ENCODE peak calls at places on chromosomes 2 and 18, in six cellular contexts. H, Z, A, W, Y and F are unnamed samples.
A peak's percentile ranks its signal among the peaks of the same experiment; 100 is the strongest.

GRCh38 chr2:172299741-172300140 is 127.6 kb upstream of the ITGA6 start:
- DNase-seq in H (peak; percentile 91), Z (no peak), A (no peak), W (no peak), Y (no peak), F (no peak)

GRCh38 chr2:200585340-200585729 is 479 bp upstream of the AOX1 start:
- DNase-seq in H (no peak), Z (no peak), A (no peak), W (no peak), Y (no peak), F (no peak)

GRCh38 chr2:48016620-48017019 is 110.3 kb upstream of the FBXO11 start:
- DNase-seq in H (no peak), Z (no peak), A (peak; percentile 48), W (peak; percentile 33), Y (peak; percentile 38), F (no peak)

GRCh38 chr18:68772268-68772667 is 25.6 kb upstream of the CCDC102B start:
- DNase-seq in H (no peak), Z (no peak), A (no peak), W (no peak), Y (no peak), F (no peak)

GRCh38 chr2:71849603-71850305 is 297.9 kb downstream of the CYP26B1 start:
- DNase-seq in H (no peak), Z (no peak), A (peak; percentile 43), W (no peak), Y (peak; percentile 27), F (no peak)

GRCh38 chr2:212032032-212032431 is 506.6 kb downstream of the ERBB4 start:
- DNase-seq in H (peak; percentile 78), Z (no peak), A (no peak), W (no peak), Y (no peak), F (peak; percentile 91)

GRCh38 chr2:207138573-207139297 is 27.0 kb downstream of the KLF7 start:
- DNase-seq in H (no peak), Z (no peak), A (no peak), W (no peak), Y (no peak), F (no peak)

GRCh38 chr2:199757466-199757865 is 93.5 kb downstream of the FTCDNL1 start:
- DNase-seq in H (no peak), Z (no peak), A (no peak), W (no peak), Y (no peak), F (no peak)

GRCh38 chr2:196783431-196784094 is 15.9 kb downstream of the GTF3C3 start:
- DNase-seq in H (peak; percentile 69), Z (no peak), A (no peak), W (no peak), Y (no peak), F (peak; percentile 45)

GRCh38 chr18:54928236-54928635 is 31.0 kb downstream of the CCDC68 start:
- DNase-seq in H (peak; percentile 33), Z (no peak), A (no peak), W (no peak), Y (no peak), F (peak; percentile 25)

GRCh38 chr18:12769136-12769535 is 66.3 kb downstream of the PSMG2 start:
- DNase-seq in H (no peak), Z (no peak), A (no peak), W (no peak), Y (no peak), F (no peak)

GRCh38 chr2:64748561-64748960 is 94.8 kb upstream of the SERTAD2 start:
- DNase-seq in H (no peak), Z (no peak), A (no peak), W (no peak), Y (no peak), F (no peak)

GRCh38 chr2:99249951-99250350 is 5.5 kb downstream of the LYG2 start:
- DNase-seq in H (no peak), Z (no peak), A (no peak), W (peak; percentile 54), Y (no peak), F (no peak)

GRCh38 chr2:232817756-232818155 is 41.4 kb upstream of the KCNJ13 start:
- DNase-seq in H (no peak), Z (no peak), A (no peak), W (no peak), Y (no peak), F (no peak)

GRCh38 chr2:156466739-156467405 is 30.7 kb downstream of the GPD2 start:
- DNase-seq in H (peak; percentile 50), Z (no peak), A (no peak), W (no peak), Y (no peak), F (no peak)

GRCh38 chr2:178863856-178864620 is 56.8 kb upstream of the TTN start:
- DNase-seq in H (no peak), Z (no peak), A (no peak), W (no peak), Y (peak; percentile 32), F (peak; percentile 43)

GRCh38 chr18:6575908-6576307 is 153.6 kb upstream of the ARHGAP28 start:
- DNase-seq in H (no peak), Z (no peak), A (no peak), W (no peak), Y (no peak), F (no peak)

GRCh38 chr18:6569813-6570212 is 155.1 kb upstream of the L3MBTL4 start:
- DNase-seq in H (no peak), Z (no peak), A (no peak), W (no peak), Y (no peak), F (no peak)

GRCh38 chr18:6570581-6571238 is 156.0 kb upstream of the L3MBTL4 start:
- DNase-seq in H (no peak), Z (no peak), A (no peak), W (no peak), Y (no peak), F (no peak)

GRCh38 chr18:6566338-6566911 is 151.7 kb upstream of the L3MBTL4 start:
- DNase-seq in H (no peak), Z (no peak), A (no peak), W (no peak), Y (no peak), F (no peak)

GRCh38 chr18:6571239-6571602 is 156.5 kb upstream of the L3MBTL4 start:
- DNase-seq in H (no peak), Z (no peak), A (no peak), W (no peak), Y (peak; percentile 64), F (no peak)
- H2AK5ac ChIP-seq in H (no peak overlapping the region), Z (no peak overlapping the region), A (no peak overlapping the region), W (no peak overlapping the region), Y (no peak overlapping the region), F (no peak overlapping the region)

GRCh38 chr18:62749389-62749788 is 34.0 kb downstream of the PHLPP1 start:
- DNase-seq in H (no peak), Z (no peak), A (no peak), W (no peak), Y (no peak), F (no peak)

GRCh38 chr18:62755454-62755853 is 40.1 kb downstream of the PHLPP1 start:
- DNase-seq in H (no peak), Z (no peak), A (no peak), W (no peak), Y (no peak), F (no peak)

GRCh38 chr18:62751977-62752376 is 36.6 kb downstream of the PHLPP1 start:
- DNase-seq in H (no peak), Z (no peak), A (no peak), W (no peak), Y (no peak), F (peak; percentile 42)

GRCh38 chr18:62754026-62754425 is 38.7 kb downstream of the PHLPP1 start:
- DNase-seq in H (no peak), Z (no peak), A (no peak), W (no peak), Y (no peak), F (no peak)

DNA sequence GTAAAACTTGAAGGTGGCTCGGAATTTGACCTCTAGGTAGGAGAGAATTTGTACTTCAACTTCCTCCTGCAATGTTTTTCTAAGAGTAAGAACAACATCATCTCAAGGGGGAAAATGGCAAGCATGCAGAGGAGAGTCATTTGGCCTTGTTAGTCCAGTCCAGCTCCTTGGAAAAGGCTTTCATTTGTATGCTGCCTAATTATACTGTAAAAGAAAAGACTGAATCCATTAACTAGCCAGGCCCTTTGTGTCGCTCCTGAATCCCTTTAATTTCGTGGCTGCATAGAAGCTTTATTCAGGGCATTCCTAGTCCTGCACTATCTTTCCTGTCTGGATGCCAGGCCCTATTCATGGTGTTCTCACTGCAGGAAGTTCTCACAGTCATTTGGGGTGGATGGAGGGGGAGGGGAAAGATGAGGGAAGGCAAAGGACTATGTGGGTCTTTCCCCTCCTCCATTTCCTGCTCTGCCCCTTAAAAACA is 36.0 kb downstream of the PHLPP1 start:
- DNase-seq in H (peak; percentile 25), Z (peak; percentile 74), A (no peak), W (no peak), Y (peak; percentile 75), F (peak; percentile 40)
- H2BK5ac ChIP-seq in H (no peak overlapping the region), Z (no peak overlapping the region), A (peak overlapping the region; percentile 83), W (no peak overlapping the region), Y (no peak overlapping the region), F (no peak overlapping the region)

GRCh38 chr2:215066138-215066537 is 72.3 kb downstream of the ABCA12 start:
- DNase-seq in H (no peak), Z (no peak), A (no peak), W (no peak), Y (no peak), F (no peak)
- H4K91ac ChIP-seq in H (no peak overlapping the region), Z (no peak overlapping the region), A (no peak overlapping the region), W (no peak overlapping the region), Y (no peak overlapping the region), F (no peak overlapping the region)

GRCh38 chr18:59938686-59939085 is 38.9 kb downstream of the PMAIP1 start:
- DNase-seq in H (no peak), Z (no peak), A (no peak), W (no peak), Y (no peak), F (no peak)
- H2AK5ac ChIP-seq in H (peak overlapping the region; percentile 35), Z (no peak overlapping the region), A (no peak overlapping the region), W (no peak overlapping the region), Y (no peak overlapping the region), F (no peak overlapping the region)

DNA sequence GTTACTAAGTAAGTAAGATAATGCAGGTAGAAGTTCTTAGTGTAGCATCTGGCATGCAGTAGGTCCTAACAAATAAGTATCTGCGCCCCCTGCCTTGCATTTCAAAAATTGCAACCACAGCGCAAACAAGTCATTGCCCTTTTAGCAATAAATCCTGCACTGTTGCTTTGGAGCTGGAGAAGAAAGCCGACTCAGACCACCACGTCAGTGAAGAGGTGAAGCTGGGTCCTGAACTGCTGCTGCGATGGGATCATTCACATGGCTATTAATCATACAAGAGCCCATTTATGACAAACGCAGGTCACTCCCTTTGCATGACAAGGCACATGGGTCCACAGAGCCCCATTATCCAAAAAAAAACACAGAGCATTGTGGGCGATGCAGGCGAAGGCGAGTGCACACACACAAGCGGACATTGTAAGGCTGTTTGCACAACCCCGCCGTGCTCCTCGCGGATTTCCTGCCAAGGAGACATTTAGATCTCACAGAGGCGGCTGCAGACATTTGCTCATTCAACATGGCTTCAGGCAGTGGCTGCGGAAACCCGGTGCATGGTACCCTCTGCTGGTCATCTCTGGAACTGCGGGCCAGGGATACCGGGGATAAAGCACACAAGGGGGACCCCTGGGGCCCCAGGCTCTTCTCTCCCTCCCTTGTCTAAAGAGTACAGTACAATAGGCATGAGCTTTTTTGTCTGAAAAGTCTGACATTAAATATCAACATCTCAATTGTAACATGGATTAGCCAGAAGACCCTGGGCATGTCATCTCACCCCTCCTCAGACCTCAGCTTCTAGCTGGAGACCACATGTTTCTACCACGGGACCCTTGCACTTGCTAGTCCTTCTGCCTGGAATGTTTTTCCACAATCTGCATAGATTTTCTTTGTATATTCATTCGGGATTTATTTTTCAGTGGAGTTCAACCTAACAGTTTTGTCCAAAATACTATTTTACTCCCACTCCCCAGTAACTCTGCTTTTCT is 56.7 kb downstream of the CYRIA start:
- DNase-seq in H (peak; percentile 68), Z (peak; percentile 81), A (peak; percentile 99), W (peak; percentile 64), Y (peak; percentile 86), F (peak; percentile 91)
- H2BK5ac ChIP-seq in H (no peak overlapping the region), Z (no peak overlapping the region), A (peak overlapping the region; percentile 84), W (no peak overlapping the region), Y (no peak overlapping the region), F (no peak overlapping the region)